ENCODE peak calls at places on chromosomes 2 and 18, in seven cellular contexts. C is NCI-H1105 treated with DMSO at 0.1 percent for 48 hours, L is neural crest cell, V is T-helper 1 cell, X is T1000, A is GM23248, G is AML-193. S is an unnamed sample.

GRCh38 chr18:75828379-75828778 is 400.9 kb upstream of the SMIM21 start:
- DNase-seq in C (no peak), L (no peak), V (no peak), X (no peak), A (no peak), G (no peak), S (no peak)

GRCh38 chr2:126527836-126528490 is 128.0 kb upstream of the GYPC start:
- DNase-seq in C (no peak), L (peak), V (peak), X (no peak), A (peak), G (peak), S (peak)

GRCh38 chr18:10190564-10190963 is 263.9 kb upstream of the APCDD1 start:
- DNase-seq in C (no peak), L (no peak), V (no peak), X (peak), A (peak), G (no peak), S (no peak)

GRCh38 chr2:11636593-11637295 is 33.3 kb downstream of the NTSR2 start:
- DNase-seq in C (no peak), L (no peak), V (no peak), X (no peak), A (no peak), G (no peak), S (no peak)

GRCh38 chr2:14700753-14701152 is 68.2 kb downstream of the LRATD1 start:
- DNase-seq in C (no peak), L (no peak), V (no peak), X (peak), A (peak), G (no peak), S (no peak)

GRCh38 chr2:54634564-54635511 is 88.6 kb upstream of the EML6 start:
- DNase-seq in C (no peak), L (peak), V (no peak), X (no peak), A (peak), G (no peak), S (no peak)

GRCh38 chr2:11248-11941 is 34.9 kb downstream of the FAM110C start:
- DNase-seq in C (no peak), L (peak), V (peak), X (peak), A (peak), G (peak), S (no peak)

GRCh38 chr2:47636596-47636995 is 146.3 kb upstream of the MSH6 start:
- DNase-seq in C (no peak), L (no peak), V (no peak), X (no peak), A (peak), G (no peak), S (no peak)

GRCh38 chr18:45974088-45974536 is 7.0 kb upstream of the EPG5 start:
- DNase-seq in C (peak), L (peak), V (peak), X (peak), A (peak), G (peak), S (peak)

GRCh38 chr2:240431663-240432424 is 3.6 kb upstream of the GPC1 start:
- DNase-seq in C (no peak), L (no peak), V (no peak), X (no peak), A (no peak), G (no peak), S (no peak)

GRCh38 chr18:34990571-34990970 is 50.6 kb upstream of the MAPRE2 start:
- DNase-seq in C (no peak), L (no peak), V (no peak), X (no peak), A (peak), G (no peak), S (no peak)

GRCh38 chr2:182522428-182522896 is 95.6 kb upstream of the PDE1A start:
- DNase-seq in C (peak), L (no peak), V (no peak), X (no peak), A (peak), G (no peak), S (no peak)

GRCh38 chr2:161384864-161385263 is 31.2 kb upstream of the TBR1 start:
- DNase-seq in C (peak), L (no peak), V (peak), X (no peak), A (no peak), G (no peak), S (no peak)

GRCh38 chr2:195486520-195486919 is 170.5 kb upstream of the SLC39A10 start:
- DNase-seq in C (no peak), L (no peak), V (no peak), X (no peak), A (no peak), G (no peak), S (no peak)

GRCh38 chr2:197804758-197805597 is 585 bp downstream of the PLCL1 start:
- DNase-seq in C (peak), L (peak), V (peak), X (no peak), A (peak), G (no peak), S (no peak)

GRCh38 chr2:209933499-209934458 is 68.7 kb upstream of the RPE start:
- DNase-seq in C (peak), L (no peak), V (no peak), X (no peak), A (peak), G (no peak), S (no peak)

GRCh38 chr2:217988014-217988839 is 14.6 kb downstream of the TNS1 start:
- DNase-seq in C (peak), L (peak), V (peak), X (no peak), A (peak), G (peak), S (peak)

GRCh38 chr2:159802673-159803072 is 4.7 kb upstream of the CD302 start:
- DNase-seq in C (no peak), L (no peak), V (no peak), X (no peak), A (no peak), G (no peak), S (no peak)

GRCh38 chr18:58871514-58872490 is 7.1 kb downstream of the ZNF532 start:
- DNase-seq in C (no peak), L (no peak), V (no peak), X (no peak), A (no peak), G (no peak), S (no peak)

GRCh38 chr18:67463829-67464228 is 52.7 kb downstream of the DSEL start:
- DNase-seq in C (no peak), L (no peak), V (no peak), X (no peak), A (no peak), G (peak), S (no peak)

GRCh38 chr2:240602266-240603050 is 15.9 kb downstream of the CAPN10 start:
- DNase-seq in C (no peak), L (no peak), V (no peak), X (no peak), A (no peak), G (no peak), S (peak)

GRCh38 chr18:26476697-26477096 is 71.7 kb downstream of the KCTD1 start:
- DNase-seq in C (no peak), L (no peak), V (no peak), X (no peak), A (no peak), G (no peak), S (no peak)

GRCh38 chr2:237701033-237701858 is 73.9 kb downstream of the LRRFIP1 start:
- DNase-seq in C (no peak), L (no peak), V (no peak), X (no peak), A (no peak), G (no peak), S (no peak)

GRCh38 chr2:139825726-139826125 is 1045.5 kb upstream of the NXPH2 start:
- DNase-seq in C (no peak), L (no peak), V (no peak), X (peak), A (no peak), G (no peak), S (no peak)

GRCh38 chr2:128373346-128374000 is 54.8 kb upstream of the HS6ST1 start:
- DNase-seq in C (no peak), L (no peak), V (no peak), X (no peak), A (no peak), G (no peak), S (no peak)

S was measured in Caco-2.